ENCODE peak calls at places on chromosomes 3 and 15, in six cellular contexts. One of them, this sample, is unnamed.

GRCh38 chr3:191255156-191255555 is 56.1 kb downstream of the OSTN start:
- DNase-seq in HepG2: no peak
- DNase-seq in sigmoid colon: no peak
- DNase-seq in stomach: no peak
- DNase-seq in GM12878: no peak
- DNase-seq in K562: no peak
- DNase-seq in this sample: no peak

GRCh38 chr15:57565326-57565725 is 26.4 kb upstream of the MYZAP start:
- DNase-seq in HepG2: no peak
- DNase-seq in sigmoid colon: no peak
- DNase-seq in stomach: no peak
- DNase-seq in GM12878: no peak
- DNase-seq in K562: no peak
- DNase-seq in this sample: peak

GRCh38 chr3:106007512-106007911 is 138.7 kb upstream of the CBLB start:
- DNase-seq in HepG2: no peak
- DNase-seq in sigmoid colon: no peak
- DNase-seq in stomach: no peak
- DNase-seq in GM12878: no peak
- DNase-seq in K562: no peak
- DNase-seq in this sample: no peak

GRCh38 chr3:130971208-130971607 is 55.4 kb downstream of the ASTE1 start:
- DNase-seq in HepG2: no peak
- DNase-seq in sigmoid colon: no peak
- DNase-seq in stomach: no peak
- DNase-seq in GM12878: no peak
- DNase-seq in K562: no peak
- DNase-seq in this sample: no peak

GRCh38 chr15:69296606-69297005 is 2.1 kb upstream of the PAQR5 start:
- DNase-seq in HepG2: no peak
- DNase-seq in sigmoid colon: no peak
- DNase-seq in stomach: no peak
- DNase-seq in GM12878: no peak
- DNase-seq in K562: no peak
- DNase-seq in this sample: no peak

GRCh38 chr15:101463265-101463664 is 26.2 kb downstream of the PCSK6 start:
- DNase-seq in HepG2: no peak
- DNase-seq in sigmoid colon: no peak
- DNase-seq in stomach: peak
- DNase-seq in GM12878: no peak
- DNase-seq in K562: no peak
- DNase-seq in this sample: peak

GRCh38 chr15:84819291-84819768 is 2.2 kb downstream of the ALPK3 start:
- DNase-seq in HepG2: peak
- DNase-seq in sigmoid colon: no peak
- DNase-seq in stomach: no peak
- DNase-seq in GM12878: no peak
- DNase-seq in K562: no peak
- DNase-seq in this sample: no peak

GRCh38 chr3:72113964-72114363 is 329.0 kb upstream of the PROK2 start:
- DNase-seq in HepG2: no peak
- DNase-seq in sigmoid colon: no peak
- DNase-seq in stomach: no peak
- DNase-seq in GM12878: no peak
- DNase-seq in K562: no peak
- DNase-seq in this sample: no peak

GRCh38 chr3:195165264-195165608 is 105.7 kb downstream of the XXYLT1 start:
- DNase-seq in HepG2: no peak
- DNase-seq in sigmoid colon: peak
- DNase-seq in stomach: no peak
- DNase-seq in GM12878: no peak
- DNase-seq in K562: no peak
- DNase-seq in this sample: no peak

GRCh38 chr15:47717036-47717611 is at the start of gene SEMA6D:
- DNase-seq in HepG2: peak
- DNase-seq in sigmoid colon: peak
- DNase-seq in stomach: peak
- DNase-seq in GM12878: no peak
- DNase-seq in K562: no peak
- DNase-seq in this sample: peak

GRCh38 chr3:27729325-27729724 is 7.2 kb upstream of the EOMES start:
- DNase-seq in HepG2: no peak
- DNase-seq in sigmoid colon: no peak
- DNase-seq in stomach: no peak
- DNase-seq in GM12878: no peak
- DNase-seq in K562: no peak
- DNase-seq in this sample: no peak

GRCh38 chr3:27729748-27730611 is 7.9 kb upstream of the EOMES start:
- DNase-seq in HepG2: no peak
- DNase-seq in sigmoid colon: peak
- DNase-seq in stomach: no peak
- DNase-seq in GM12878: no peak
- DNase-seq in K562: no peak
- DNase-seq in this sample: no peak

GRCh38 chr3:27726240-27726639 is 4.1 kb upstream of the EOMES start:
- DNase-seq in HepG2: peak
- DNase-seq in sigmoid colon: no peak
- DNase-seq in stomach: no peak
- DNase-seq in GM12878: no peak
- DNase-seq in K562: no peak
- DNase-seq in this sample: no peak

GRCh38 chr3:27728195-27729087 is 6.3 kb upstream of the EOMES start:
- DNase-seq in HepG2: peak
- DNase-seq in sigmoid colon: no peak
- DNase-seq in stomach: no peak
- DNase-seq in GM12878: no peak
- DNase-seq in K562: peak
- DNase-seq in this sample: no peak

GRCh38 chr3:27730774-27731659 is 8.9 kb upstream of the EOMES start:
- DNase-seq in HepG2: no peak
- DNase-seq in sigmoid colon: no peak
- DNase-seq in stomach: no peak
- DNase-seq in GM12878: no peak
- DNase-seq in K562: no peak
- DNase-seq in this sample: no peak
- TF ChIP-seq CTCF in HepG2: no peak
- TF ChIP-seq CTCF in sigmoid colon: no peak
- TF ChIP-seq CTCF in stomach: no peak
- TF ChIP-seq CTCF in GM12878: no peak
- TF ChIP-seq CTCF in K562: no peak
- TF ChIP-seq CTCF in this sample: no peak

GRCh38 chr3:119575507-119575906 is 3.8 kb upstream of the ADPRH start:
- DNase-seq in HepG2: no peak
- DNase-seq in sigmoid colon: no peak
- DNase-seq in stomach: no peak
- DNase-seq in GM12878: no peak
- DNase-seq in K562: no peak
- DNase-seq in this sample: no peak
- TF ChIP-seq POLR2AphosphoS5 in HepG2: no peak
- TF ChIP-seq POLR2AphosphoS5 in sigmoid colon: no peak
- TF ChIP-seq POLR2AphosphoS5 in stomach: no peak
- TF ChIP-seq POLR2AphosphoS5 in GM12878: no peak
- TF ChIP-seq POLR2AphosphoS5 in K562: no peak
- TF ChIP-seq POLR2AphosphoS5 in this sample: no peak

GRCh38 chr3:193788189-193788946 is 195.4 kb downstream of the OPA1 start:
- DNase-seq in HepG2: peak
- DNase-seq in sigmoid colon: peak
- DNase-seq in stomach: peak
- DNase-seq in GM12878: peak
- DNase-seq in K562: peak
- DNase-seq in this sample: peak
- TF ChIP-seq EP300 in HepG2: no peak
- TF ChIP-seq EP300 in sigmoid colon: no peak
- TF ChIP-seq EP300 in stomach: no peak
- TF ChIP-seq EP300 in GM12878: no peak
- TF ChIP-seq EP300 in K562: peak
- TF ChIP-seq EP300 in this sample: no peak

GRCh38 chr3:79406175-79406574 is 361.6 kb downstream of the ROBO1 start:
- DNase-seq in HepG2: no peak
- DNase-seq in sigmoid colon: no peak
- DNase-seq in stomach: no peak
- DNase-seq in GM12878: no peak
- DNase-seq in K562: no peak
- DNase-seq in this sample: no peak
- TF ChIP-seq CTCF in HepG2: no peak
- TF ChIP-seq CTCF in sigmoid colon: no peak
- TF ChIP-seq CTCF in stomach: no peak
- TF ChIP-seq CTCF in GM12878: no peak
- TF ChIP-seq CTCF in K562: no peak
- TF ChIP-seq CTCF in this sample: no peak

DNA sequence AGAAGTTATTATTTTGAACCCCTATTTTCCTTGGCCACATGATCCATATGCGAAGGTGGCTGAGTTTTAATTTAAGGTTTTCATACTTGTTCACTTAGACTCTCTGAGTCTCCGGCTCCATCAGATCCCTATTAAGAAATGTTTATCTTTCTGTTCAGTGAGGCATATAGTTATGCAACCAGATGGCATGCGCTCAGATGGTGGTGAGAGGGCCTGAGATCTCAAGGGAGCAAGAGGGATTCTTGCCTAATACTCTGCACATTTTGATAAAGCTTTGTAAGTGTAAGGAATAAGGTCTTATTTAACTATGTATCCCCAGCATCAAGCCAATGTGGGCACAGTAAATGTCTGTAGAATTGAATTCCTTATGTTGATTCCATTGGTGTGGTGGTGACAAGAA is 78.9 kb upstream of the DPH6 start:
- DNase-seq in HepG2: no peak
- DNase-seq in sigmoid colon: peak
- DNase-seq in stomach: no peak
- DNase-seq in GM12878: no peak
- DNase-seq in K562: no peak
- DNase-seq in this sample: no peak
- TF ChIP-seq POLR2AphosphoS5 in HepG2: no peak
- TF ChIP-seq POLR2AphosphoS5 in sigmoid colon: no peak
- TF ChIP-seq POLR2AphosphoS5 in stomach: peak
- TF ChIP-seq POLR2AphosphoS5 in GM12878: no peak
- TF ChIP-seq POLR2AphosphoS5 in K562: no peak
- TF ChIP-seq POLR2AphosphoS5 in this sample: no peak

DNA sequence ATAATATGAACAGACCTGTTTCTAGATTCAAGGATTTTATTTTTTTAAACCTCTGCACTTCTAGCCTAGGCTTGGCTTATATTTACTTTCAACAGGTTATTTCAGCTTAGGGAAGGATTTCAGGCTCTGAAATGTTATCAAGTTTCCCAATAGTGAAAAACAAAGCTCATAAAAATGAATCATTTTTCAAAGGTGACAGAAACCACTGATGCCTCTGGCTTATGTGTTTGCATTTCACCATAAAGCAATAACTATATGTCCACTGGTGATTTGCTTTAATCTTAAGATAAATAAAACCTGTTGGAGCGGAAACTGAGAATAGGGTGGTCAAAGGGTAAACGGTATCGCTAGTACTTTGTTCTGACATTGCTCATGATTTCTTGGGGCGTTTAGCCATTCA is 141.2 kb upstream of the LRIG1 start:
- DNase-seq in HepG2: no peak
- DNase-seq in sigmoid colon: no peak
- DNase-seq in stomach: no peak
- DNase-seq in GM12878: no peak
- DNase-seq in K562: no peak
- DNase-seq in this sample: no peak
- TF ChIP-seq EP300 in HepG2: no peak
- TF ChIP-seq EP300 in sigmoid colon: no peak
- TF ChIP-seq EP300 in stomach: no peak
- TF ChIP-seq EP300 in GM12878: no peak
- TF ChIP-seq EP300 in K562: no peak
- TF ChIP-seq EP300 in this sample: no peak

GRCh38 chr3:187062526-187063177 is 76.6 kb downstream of the RPL39L start:
- DNase-seq in HepG2: peak
- DNase-seq in sigmoid colon: no peak
- DNase-seq in stomach: no peak
- DNase-seq in GM12878: no peak
- DNase-seq in K562: no peak
- DNase-seq in this sample: no peak

GRCh38 chr3:187064210-187065115 is 74.8 kb downstream of the RPL39L start:
- DNase-seq in HepG2: peak
- DNase-seq in sigmoid colon: no peak
- DNase-seq in stomach: no peak
- DNase-seq in GM12878: no peak
- DNase-seq in K562: no peak
- DNase-seq in this sample: no peak

GRCh38 chr3:187063286-187064081 is 75.8 kb downstream of the RPL39L start:
- DNase-seq in HepG2: peak
- DNase-seq in sigmoid colon: no peak
- DNase-seq in stomach: no peak
- DNase-seq in GM12878: no peak
- DNase-seq in K562: no peak
- DNase-seq in this sample: no peak

GRCh38 chr3:187069857-187070516 is 69.3 kb downstream of the RPL39L start:
- DNase-seq in HepG2: no peak
- DNase-seq in sigmoid colon: no peak
- DNase-seq in stomach: no peak
- DNase-seq in GM12878: no peak
- DNase-seq in K562: no peak
- DNase-seq in this sample: no peak

GRCh38 chr3:187066228-187066995 is 72.9 kb downstream of the RPL39L start:
- DNase-seq in HepG2: peak
- DNase-seq in sigmoid colon: no peak
- DNase-seq in stomach: no peak
- DNase-seq in GM12878: no peak
- DNase-seq in K562: peak
- DNase-seq in this sample: no peak
- TF ChIP-seq CTCF in HepG2: peak
- TF ChIP-seq CTCF in sigmoid colon: no peak
- TF ChIP-seq CTCF in stomach: no peak
- TF ChIP-seq CTCF in GM12878: peak
- TF ChIP-seq CTCF in K562: peak
- TF ChIP-seq CTCF in this sample: no peak